ENCODE peak calls at places on chromosome 17, in six cellular contexts. S is IMR-90, P is transverse colon, V is ovary, T is body of pancreas, A is heart left ventricle. Q is an unnamed sample.

GRCh38 chr17:40791808-40792436 is 7.8 kb downstream of the KRT28 start:
- DNase-seq in T (no peak), V (no peak), A (no peak), P (no peak), S (peak), Q (no peak)

GRCh38 chr17:32794533-32795246 is 82.2 kb downstream of the MYO1D start:
- DNase-seq in S (no peak), P (peak), A (no peak), V (no peak), T (peak), Q (peak)

GRCh38 chr17:63675231-63675606 is 24.7 kb downstream of the LIMD2 start:
- DNase-seq in P (no peak), V (no peak), A (peak), T (no peak), S (no peak), Q (no peak)

GRCh38 chr17:80468781-80469533 is 7.5 kb downstream of the NPTX1 start:
- DNase-seq in T (no peak), A (no peak), S (no peak), P (no peak), V (no peak), Q (no peak)

GRCh38 chr17:9003355-9004131 is 17.8 kb upstream of the NTN1 start:
- DNase-seq in S (no peak), P (no peak), A (no peak), V (no peak), T (peak), Q (no peak)

GRCh38 chr17:81046770-81047359 is 11.9 kb downstream of the BAIAP2 start:
- DNase-seq in T (no peak), V (no peak), S (no peak), P (no peak), A (no peak), Q (no peak)

GRCh38 chr17:27445971-27446370 is 10.3 kb upstream of the KSR1 start:
- DNase-seq in V (no peak), A (no peak), T (no peak), P (no peak), S (no peak), Q (no peak)

GRCh38 chr17:40076101-40076498 is 13.3 kb downstream of the THRA start:
- DNase-seq in V (no peak), P (no peak), A (no peak), S (no peak), T (no peak), Q (no peak)

GRCh38 chr17:41655611-41656111 is 31.3 kb upstream of the KRT17 start:
- DNase-seq in A (no peak), T (peak), S (no peak), P (peak), V (no peak), Q (no peak)

GRCh38 chr17:69287168-69287567 is 39.8 kb downstream of the ABCA5 start:
- DNase-seq in S (peak), P (no peak), T (no peak), V (no peak), A (no peak), Q (no peak)

GRCh38 chr17:64491034-64491860 is 5.6 kb downstream of the POLG2 start:
- DNase-seq in S (peak), A (peak), V (no peak), T (peak), P (peak), Q (no peak)

GRCh38 chr17:75315541-75316243 is 26.5 kb upstream of the SLC25A19 start:
- DNase-seq in S (peak), T (no peak), P (no peak), A (no peak), V (no peak), Q (no peak)
- TF ChIP-seq POLR2A in S (no peak), T (no peak), P (no peak), A (no peak), V (no peak), Q (no peak)

GRCh38 chr17:46059457-46059856 is 60.4 kb downstream of the STH start:
- DNase-seq in P (no peak), V (no peak), S (no peak), A (no peak), T (no peak), Q (no peak)

GRCh38 chr17:46056800-46057304 is 57.8 kb downstream of the STH start:
- DNase-seq in S (peak), P (no peak), T (no peak), A (no peak), V (no peak), Q (no peak)

GRCh38 chr17:46053911-46054534 is 55.0 kb downstream of the STH start:
- DNase-seq in T (no peak), V (no peak), P (no peak), A (no peak), S (peak), Q (no peak)

GRCh38 chr17:46060461-46060860 is 61.4 kb downstream of the STH start:
- DNase-seq in P (no peak), T (no peak), A (no peak), S (no peak), V (no peak), Q (no peak)

GRCh38 chr17:46057366-46057765 is 58.3 kb downstream of the STH start:
- DNase-seq in T (peak), P (no peak), V (no peak), A (no peak), S (no peak), Q (no peak)
- H3K27ac ChIP-seq in T (peak), P (no peak), V (no peak), A (peak), S (no peak), Q (no peak)

GRCh38 chr17:37702605-37703004 is 42.3 kb downstream of the HNF1B start:
- DNase-seq in S (peak), V (no peak), A (no peak), P (peak), T (no peak), Q (no peak)

GRCh38 chr17:37698856-37699255 is 46.0 kb downstream of the HNF1B start:
- DNase-seq in A (no peak), T (no peak), V (no peak), S (no peak), P (no peak), Q (no peak)

GRCh38 chr17:37699285-37699973 is 45.4 kb downstream of the HNF1B start:
- DNase-seq in S (no peak), P (peak), T (no peak), A (no peak), V (no peak), Q (no peak)

GRCh38 chr17:37700881-37701280 is 44.0 kb downstream of the HNF1B start:
- DNase-seq in A (no peak), S (peak), V (no peak), P (no peak), T (no peak), Q (no peak)

DNA sequence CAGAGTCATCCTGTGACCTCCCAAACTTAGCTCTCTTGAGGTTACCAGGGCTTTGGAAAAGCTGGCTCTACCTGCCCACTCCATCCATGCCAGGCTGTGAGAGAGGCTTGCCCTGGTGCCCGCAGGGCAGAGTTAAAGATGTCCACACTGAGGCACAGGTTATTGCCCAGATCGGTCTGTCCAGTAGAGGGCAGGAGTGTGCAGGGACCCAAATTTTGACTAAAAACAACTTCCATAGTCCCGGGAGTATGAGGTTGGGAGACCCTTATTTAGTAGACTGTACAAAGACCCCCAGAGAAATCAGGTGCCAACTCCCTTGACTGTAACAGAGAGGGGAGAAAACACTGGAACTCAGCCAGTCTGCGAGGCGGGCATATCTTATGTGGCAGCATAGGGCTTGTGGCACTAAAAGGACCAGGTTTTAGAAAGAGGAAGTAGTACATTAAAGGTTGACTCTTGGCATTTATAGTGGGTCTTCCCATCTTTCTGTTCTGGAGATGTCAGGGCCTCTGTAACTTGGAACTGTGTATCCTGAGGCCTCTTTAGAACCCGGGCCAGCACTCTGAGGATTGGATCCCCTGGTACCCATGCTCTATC is 43.3 kb downstream of the HNF1B start:
- DNase-seq in T (peak), V (no peak), A (no peak), S (no peak), P (peak), Q (peak)
- TF ChIP-seq CTCF in T (peak), V (no peak), A (peak), S (peak), P (peak), Q (peak)

GRCh38 chr17:58631523-58632323 is 60.1 kb downstream of the TEX14 start:
- DNase-seq in A (peak), S (peak), T (peak), P (peak), V (peak), Q (peak)
- TF ChIP-seq POLR2A in A (peak), S (peak), T (peak), P (peak), V (peak), Q (peak)

DNA sequence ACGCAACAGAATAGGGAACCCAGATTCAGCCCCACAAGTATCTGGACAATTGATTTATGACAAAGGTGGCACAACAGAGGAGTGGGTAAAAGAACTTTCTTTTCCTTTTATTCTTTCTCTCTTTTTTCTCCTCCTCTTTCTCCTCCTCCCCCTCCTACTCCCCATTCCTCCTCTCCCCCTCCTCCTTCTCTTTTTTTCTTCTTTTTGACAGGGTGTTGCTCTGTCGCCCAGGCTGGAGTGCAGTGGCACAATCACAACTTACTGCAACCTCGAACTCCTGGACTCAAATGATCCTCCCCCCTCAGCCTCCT is 16.1 kb downstream of the GNGT2 start:
- DNase-seq in A (no peak), P (no peak), S (no peak), T (no peak), V (no peak), Q (no peak)
- H3K27ac ChIP-seq in A (peak), P (peak), S (no peak), T (no peak), V (no peak), Q (no peak)

GRCh38 chr17:75241143-75241430 is 20.3 kb downstream of the GGA3 start:
- DNase-seq in V (no peak), A (no peak), S (no peak), P (no peak), T (no peak), Q (no peak)

GRCh38 chr17:75241502-75241901 is 19.9 kb downstream of the GGA3 start:
- DNase-seq in V (no peak), A (no peak), S (no peak), P (no peak), T (no peak), Q (no peak)

GRCh38 chr17:75241996-75242460 is 19.4 kb downstream of the GGA3 start:
- DNase-seq in T (no peak), P (no peak), S (peak), V (no peak), A (no peak), Q (no peak)

GRCh38 chr17:75244133-75244866 is 17.1 kb downstream of the GGA3 start:
- DNase-seq in V (no peak), P (peak), S (no peak), T (no peak), A (no peak), Q (no peak)

GRCh38 chr17:75242461-75243042 is 18.9 kb downstream of the GGA3 start:
- DNase-seq in V (no peak), A (no peak), P (peak), T (no peak), S (no peak), Q (no peak)
- TF ChIP-seq CTCF in V (no peak), A (no peak), P (no peak), T (no peak), S (no peak), Q (no peak)

GRCh38 chr17:31598388-31598760 is 206.9 kb downstream of the RAB11FIP4 start:
- DNase-seq in S (no peak), P (no peak), T (no peak), V (no peak), A (no peak), Q (no peak)

GRCh38 chr17:31597646-31598387 is 206.3 kb downstream of the RAB11FIP4 start:
- DNase-seq in P (no peak), A (no peak), S (no peak), V (no peak), T (no peak), Q (no peak)

GRCh38 chr17:31595666-31596381 is 204.3 kb downstream of the RAB11FIP4 start:
- DNase-seq in V (no peak), S (no peak), A (no peak), T (no peak), P (no peak), Q (no peak)

GRCh38 chr17:31595076-31595475 is 203.6 kb downstream of the RAB11FIP4 start:
- DNase-seq in S (peak), P (no peak), A (no peak), V (no peak), T (no peak), Q (no peak)

DNA sequence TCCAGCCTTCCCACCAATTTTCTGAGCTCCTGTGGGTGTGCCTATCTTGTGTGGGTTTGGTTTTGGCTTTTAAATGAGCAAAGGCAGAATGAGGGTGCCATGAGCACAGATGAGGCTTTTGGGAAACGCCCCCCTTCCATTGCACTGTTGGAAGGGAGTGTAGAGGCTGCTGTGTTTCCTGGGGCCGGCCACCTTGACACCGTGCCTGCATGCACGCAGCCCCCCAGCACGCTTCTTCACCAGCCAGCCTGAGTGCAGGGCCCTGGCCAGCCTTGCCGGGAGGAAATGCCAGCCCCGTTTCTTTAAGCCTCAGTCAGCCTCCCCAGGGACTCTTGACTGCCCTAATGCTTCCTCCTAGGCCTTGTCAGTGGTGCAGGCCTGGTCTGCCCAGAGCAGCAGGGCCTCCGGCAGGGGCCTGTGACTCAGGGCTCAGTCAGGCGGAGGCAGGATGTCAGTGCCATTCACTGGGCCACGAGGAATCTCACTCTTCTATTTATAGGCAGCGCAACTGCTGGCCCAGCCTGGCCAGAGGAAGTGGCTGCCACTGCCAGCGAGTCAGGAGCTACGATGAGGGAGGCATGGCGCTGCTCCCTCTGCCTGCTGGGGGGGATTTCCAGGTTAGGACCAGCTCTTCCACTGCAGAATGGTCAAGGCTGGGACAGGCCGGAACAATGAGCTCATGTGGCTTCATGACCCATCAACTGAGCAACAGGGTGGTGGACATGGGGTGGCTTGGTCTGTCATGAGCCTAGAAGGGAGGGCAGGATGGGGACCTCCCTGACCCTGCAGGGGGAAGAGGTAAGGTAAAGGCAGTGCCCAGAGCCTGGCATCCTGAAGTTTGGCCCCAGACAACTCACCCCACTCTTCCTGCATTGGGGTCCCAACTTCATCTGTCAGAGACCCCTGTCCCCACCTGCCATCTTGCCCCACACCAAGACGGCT is 205.2 kb downstream of the RAB11FIP4 start:
- DNase-seq in P (peak), S (peak), A (peak), V (no peak), T (peak), Q (no peak)
- TF ChIP-seq POLR2A in P (no peak), S (peak), A (peak), V (no peak), T (no peak), Q (no peak)

DNA sequence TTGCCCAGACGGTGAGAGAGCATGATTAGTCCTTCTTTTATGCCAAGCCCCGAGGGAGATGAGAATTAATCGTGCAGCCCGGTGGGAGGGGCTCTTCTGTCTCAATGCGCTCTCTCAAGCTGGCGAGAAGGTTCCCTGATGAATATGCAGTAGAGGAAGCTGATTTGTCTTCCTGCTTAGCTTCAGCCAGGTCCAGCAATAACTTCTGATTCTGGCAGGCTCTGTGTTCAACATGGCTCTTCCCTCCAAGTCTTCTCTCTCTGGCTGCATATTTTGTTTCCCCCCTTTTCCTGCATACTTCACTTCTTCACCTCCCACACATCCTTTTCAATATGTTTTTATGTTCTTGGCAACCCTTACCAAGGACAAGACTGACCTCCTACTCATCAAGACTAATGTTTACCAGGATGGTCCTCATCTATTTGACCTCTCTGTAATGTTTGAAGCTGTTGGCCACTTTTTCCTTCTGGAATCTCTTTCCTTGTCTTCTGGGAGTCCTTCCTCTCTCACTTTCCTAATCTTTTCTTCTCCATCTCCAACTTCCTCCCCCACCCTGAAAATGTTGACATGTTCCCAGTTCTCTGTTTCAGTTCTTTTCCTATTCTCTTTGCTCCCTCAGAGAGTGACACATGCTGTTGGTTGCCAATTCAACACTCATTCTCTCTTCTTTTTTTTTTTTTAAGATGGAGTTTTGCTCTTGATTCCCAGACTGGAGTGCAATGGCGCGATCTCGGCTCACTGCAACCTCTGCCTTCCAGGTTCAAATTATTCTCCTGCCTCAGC is 33.1 kb downstream of the ARL4D start:
- DNase-seq in V (no peak), S (peak), P (no peak), T (no peak), A (no peak), Q (no peak)
- H3K27ac ChIP-seq in V (no peak), S (no peak), P (no peak), T (no peak), A (no peak), Q (no peak)

GRCh38 chr17:59853168-59853918 is 39.4 kb downstream of the TUBD1 start:
- DNase-seq in P (peak), A (no peak), V (no peak), T (peak), S (peak), Q (no peak)
- TF ChIP-seq CTCF in P (peak), A (no peak), V (no peak), T (no peak), S (peak), Q (peak)